ENCODE peak calls at places on chromosome 3, in ten cellular contexts. V is LHCN-M2; U is NCI-H510A treated with DMSO at 0.1 percent for 48 hours; D is activated CD4-positive, CD25-positive, alpha-beta regulatory T cell treated with anti-CD3 and anti-CD28 coated beads, Interleukin-2, amount 50 U/mL, for 72 hours; W is CD8-positive, alpha-beta memory T cell; C is mesendoderm; L is stimulated activated CD4-positive, alpha-beta T cell treated with anti-CD3 and anti-CD28 coated beads, TNF-alpha, amount 100 ng/mL, for 1 hour; P is NCI-H345; A is stromal cell of bone marrow; O is HS-27A. H is an unnamed sample.

GRCh38 chr3:61830111-61830400 is 268.7 kb downstream of the PTPRG start:
- DNase-seq in V (no peak), U (no peak), D (no peak), W (no peak), C (no peak), L (no peak), P (no peak), A (no peak), O (no peak), H (no peak)

GRCh38 chr3:177789500-177789899 is 592.2 kb upstream of the TBL1XR1 start:
- DNase-seq in V (no peak), U (no peak), D (no peak), W (no peak), C (no peak), L (no peak), P (no peak), A (no peak), O (no peak), H (no peak)

GRCh38 chr3:114328345-114328744 is 34.5 kb downstream of the TIGIT start:
- DNase-seq in V (no peak), U (no peak), D (no peak), W (no peak), C (no peak), L (no peak), P (no peak), A (no peak), O (no peak), H (no peak)

GRCh38 chr3:108780235-108780634 is 23.0 kb upstream of the RETNLB start:
- DNase-seq in V (no peak), U (no peak), D (no peak), W (peak), C (peak), L (no peak), P (no peak), A (no peak), O (no peak), H (no peak)

GRCh38 chr3:156388469-156389150 is 166.3 kb downstream of the SSR3 start:
- DNase-seq in V (peak), U (no peak), D (no peak), W (no peak), C (peak), L (no peak), P (no peak), A (peak), O (peak), H (peak)

GRCh38 chr3:44905501-44906159 is 31.2 kb downstream of the TGM4 start:
- DNase-seq in V (no peak), U (no peak), D (no peak), W (no peak), C (peak), L (no peak), P (no peak), A (no peak), O (no peak), H (no peak)

GRCh38 chr3:102574355-102574754 is 139.5 kb downstream of the ZPLD1 start:
- DNase-seq in V (no peak), U (no peak), D (no peak), W (no peak), C (no peak), L (no peak), P (no peak), A (no peak), O (no peak), H (no peak)

GRCh38 chr3:122996038-122996580 is 31.5 kb downstream of the SEMA5B start:
- DNase-seq in V (no peak), U (no peak), D (no peak), W (no peak), C (no peak), L (no peak), P (no peak), A (no peak), O (no peak), H (no peak)

GRCh38 chr3:52153389-52154096 is 680 bp downstream of the POC1A start:
- DNase-seq in V (peak), U (peak), D (peak), W (no peak), C (peak), L (no peak), P (peak), A (no peak), O (peak), H (peak)

GRCh38 chr3:62242846-62243245 is 130.5 kb downstream of the FEZF2 start:
- DNase-seq in V (no peak), U (no peak), D (no peak), W (no peak), C (no peak), L (no peak), P (no peak), A (no peak), O (no peak), H (no peak)

GRCh38 chr3:80087769-80088168 is 320.0 kb upstream of the ROBO1 start:
- DNase-seq in V (peak), U (no peak), D (no peak), W (no peak), C (no peak), L (no peak), P (no peak), A (peak), O (peak), H (no peak)

GRCh38 chr3:153640689-153641308 is 478.8 kb downstream of the RAP2B start:
- DNase-seq in V (no peak), U (no peak), D (no peak), W (no peak), C (peak), L (no peak), P (no peak), A (no peak), O (no peak), H (no peak)

GRCh38 chr3:4071481-4072184 is 231.5 kb upstream of the SETMAR start:
- DNase-seq in V (no peak), U (peak), D (no peak), W (no peak), C (peak), L (no peak), P (no peak), A (no peak), O (no peak), H (no peak)

GRCh38 chr3:46866032-46866595 is 2.9 kb upstream of the MYL3 start:
- DNase-seq in V (no peak), U (no peak), D (no peak), W (no peak), C (no peak), L (no peak), P (no peak), A (no peak), O (no peak), H (no peak)

GRCh38 chr3:185646382-185647133 is 60.5 kb downstream of the SENP2 start:
- DNase-seq in V (no peak), U (no peak), D (no peak), W (no peak), C (peak), L (no peak), P (no peak), A (no peak), O (no peak), H (no peak)

GRCh38 chr3:43695443-43695842 is 4.7 kb downstream of the ABHD5 start:
- DNase-seq in V (peak), U (no peak), D (no peak), W (no peak), C (no peak), L (no peak), P (no peak), A (peak), O (no peak), H (no peak)

GRCh38 chr3:184880616-184881015 is 68.7 kb downstream of the VPS8 start:
- DNase-seq in V (no peak), U (no peak), D (no peak), W (no peak), C (no peak), L (no peak), P (no peak), A (no peak), O (no peak), H (no peak)

GRCh38 chr3:192875971-192876565 is 41.6 kb downstream of the MB21D2 start:
- DNase-seq in V (no peak), U (no peak), D (no peak), W (no peak), C (no peak), L (no peak), P (no peak), A (no peak), O (no peak), H (no peak)

GRCh38 chr3:138442433-138442832 is 8.0 kb downstream of the ESYT3 start:
- DNase-seq in V (peak), U (no peak), D (no peak), W (no peak), C (peak), L (no peak), P (no peak), A (peak), O (peak), H (no peak)

GRCh38 chr3:177603137-177603603 is 405.9 kb upstream of the TBL1XR1 start:
- DNase-seq in V (peak), U (no peak), D (no peak), W (no peak), C (no peak), L (no peak), P (no peak), A (no peak), O (no peak), H (peak)

GRCh38 chr3:49020335-49021212 is 1.3 kb upstream of the NDUFAF3 start:
- DNase-seq in V (peak), U (no peak), D (peak), W (no peak), C (peak), L (no peak), P (peak), A (no peak), O (no peak), H (peak)

GRCh38 chr3:197103766-197104165 is 74.1 kb upstream of the MELTF start:
- DNase-seq in V (no peak), U (no peak), D (no peak), W (no peak), C (no peak), L (no peak), P (no peak), A (no peak), O (no peak), H (no peak)

GRCh38 chr3:53821631-53822068 is 24.6 kb downstream of the CHDH start:
- DNase-seq in V (peak), U (peak), D (no peak), W (no peak), C (no peak), L (no peak), P (peak), A (no peak), O (no peak), H (no peak)

GRCh38 chr3:28840976-28841376 is 439.9 kb upstream of the RBMS3 start:
- DNase-seq in V (no peak), U (no peak), D (peak), W (no peak), C (no peak), L (no peak), P (no peak), A (no peak), O (no peak), H (no peak)

GRCh38 chr3:193029800-193030199 is 112.1 kb upstream of the MB21D2 start:
- DNase-seq in V (no peak), U (peak), D (no peak), W (no peak), C (no peak), L (no peak), P (no peak), A (no peak), O (no peak), H (peak)

GRCh38 chr3:133494469-133494868 is 79.0 kb upstream of the CDV3 start:
- DNase-seq in V (no peak), U (no peak), D (no peak), W (no peak), C (peak), L (no peak), P (no peak), A (no peak), O (no peak), H (peak)